ENCODE peak calls at places on chromosomes 2 and 18, in six cellular contexts. Q is WTC11, L is AG09309, U is A549, Y is psoas muscle, A is AG04449. R is an unnamed sample.

GRCh38 chr2:1694371-1695271 is 49.7 kb downstream of the PXDN start:
- DNase-seq in Q (no peak), L (no peak), U (no peak), Y (peak; percentile 6), A (no peak), R (no peak)

GRCh38 chr18:11368020-11368419 is 218.7 kb upstream of the PIEZO2 start:
- DNase-seq in Q (no peak), L (no peak), U (no peak), Y (no peak), A (no peak), R (no peak)

GRCh38 chr2:108918941-108919341 is 70.1 kb downstream of the EDAR start:
- DNase-seq in Q (no peak), L (no peak), U (no peak), Y (no peak), A (no peak), R (no peak)

GRCh38 chr2:226671177-226671676 is 128.4 kb downstream of the IRS1 start:
- DNase-seq in Q (no peak), L (no peak), U (no peak), Y (no peak), A (no peak), R (no peak)

GRCh38 chr2:101251844-101252407 is 760 bp upstream of the CNOT11 start:
- DNase-seq in Q (peak; percentile 46), L (no peak), U (peak; percentile 23), Y (no peak), A (no peak), R (peak; percentile 42)

GRCh38 chr2:235811446-235812184 is 317.8 kb downstream of the AGAP1 start:
- DNase-seq in Q (no peak), L (no peak), U (no peak), Y (no peak), A (no peak), R (no peak)

GRCh38 chr2:144376926-144377325 is 143.0 kb downstream of the ZEB2 start:
- DNase-seq in Q (no peak), L (no peak), U (no peak), Y (no peak), A (peak; percentile 60), R (no peak)

GRCh38 chr18:54444309-54444914 is 86.7 kb downstream of the C18orf54 start:
- DNase-seq in Q (peak; percentile 80), L (peak; percentile 13), U (peak; percentile 6), Y (no peak), A (peak; percentile 9), R (peak; percentile 61)

GRCh38 chr18:56148373-56148772 is 490.0 kb downstream of the TXNL1 start:
- DNase-seq in Q (no peak), L (peak; percentile 67), U (no peak), Y (no peak), A (peak; percentile 91), R (peak; percentile 12)

GRCh38 chr2:86297382-86298147 is 39.9 kb downstream of the REEP1 start:
- DNase-seq in Q (peak; percentile 19), L (no peak), U (no peak), Y (no peak), A (no peak), R (peak; percentile 37)
- TF ChIP-seq CTCF in Q (no peak), L (peak; percentile 5), U (peak; percentile 6), Y (peak; percentile 22), A (no peak), R (no peak)

DNA sequence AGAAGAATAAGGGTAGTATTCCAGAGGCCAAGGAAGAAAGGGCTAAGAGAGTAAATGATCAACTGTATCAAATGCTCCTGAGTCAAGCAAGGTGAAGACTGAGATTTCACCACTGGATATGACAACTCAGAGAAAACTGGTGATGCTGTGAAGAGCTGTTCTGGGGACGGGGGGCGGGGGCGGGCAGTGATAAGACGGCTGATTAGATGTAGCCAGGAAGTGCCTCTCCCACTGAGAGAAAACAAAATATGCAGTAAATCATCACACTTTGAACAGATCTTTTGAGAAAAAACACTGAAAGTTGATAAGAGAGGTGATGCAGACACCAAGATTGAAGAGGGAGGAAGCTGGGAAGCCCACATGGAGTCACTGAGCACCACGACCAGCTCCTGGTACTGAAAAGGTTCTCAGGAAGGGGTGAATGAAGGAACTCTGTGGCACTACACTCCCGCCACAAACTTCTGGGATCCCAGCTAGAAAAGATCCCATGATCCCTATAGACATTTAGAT is 75.8 kb downstream of the MYO3B start:
- DNase-seq in Q (no peak), L (no peak), U (no peak), Y (no peak), A (no peak), R (no peak)
- TF ChIP-seq CTCF in Q (no peak), L (no peak), U (no peak), Y (no peak), A (no peak), R (no peak)

GRCh38 chr2:54768772-54769428 is 45.4 kb downstream of the EML6 start:
- DNase-seq in Q (no peak), L (no peak), U (no peak), Y (no peak), A (no peak), R (no peak)

GRCh38 chr2:54760310-54760709 is 36.8 kb downstream of the EML6 start:
- DNase-seq in Q (no peak), L (no peak), U (no peak), Y (no peak), A (no peak), R (no peak)

GRCh38 chr2:54767921-54768320 is 44.5 kb downstream of the EML6 start:
- DNase-seq in Q (no peak), L (no peak), U (no peak), Y (no peak), A (no peak), R (no peak)

GRCh38 chr2:54763636-54764291 is 40.3 kb downstream of the EML6 start:
- DNase-seq in Q (peak; percentile 60), L (no peak), U (peak; percentile 18), Y (no peak), A (no peak), R (peak; percentile 47)
- TF ChIP-seq CTCF in Q (peak; percentile 27), L (peak; percentile 10), U (peak; percentile 47), Y (no peak), A (no peak), R (peak; percentile 17)

GRCh38 chr2:16218651-16219050 is 278.3 kb downstream of the MYCN start:
- DNase-seq in Q (peak; percentile 54), L (no peak), U (peak; percentile 25), Y (no peak), A (no peak), R (peak; percentile 20)
- TF ChIP-seq CTCF in Q (no peak), L (no peak), U (peak; percentile 34), Y (peak; percentile 15), A (no peak), R (peak; percentile 12)

GRCh38 chr18:57640749-57641148 is 19.1 kb upstream of the NARS1 start:
- DNase-seq in Q (no peak), L (no peak), U (no peak), Y (no peak), A (no peak), R (no peak)

GRCh38 chr18:57648414-57648813 is 26.8 kb upstream of the NARS1 start:
- DNase-seq in Q (no peak), L (no peak), U (no peak), Y (no peak), A (no peak), R (no peak)

GRCh38 chr18:57649536-57650495 is 28.2 kb upstream of the NARS1 start:
- DNase-seq in Q (no peak), L (peak; percentile 53), U (peak; percentile 40), Y (no peak), A (no peak), R (no peak)

GRCh38 chr18:57640236-57640635 is 18.6 kb upstream of the NARS1 start:
- DNase-seq in Q (no peak), L (no peak), U (no peak), Y (no peak), A (no peak), R (no peak)

DNA sequence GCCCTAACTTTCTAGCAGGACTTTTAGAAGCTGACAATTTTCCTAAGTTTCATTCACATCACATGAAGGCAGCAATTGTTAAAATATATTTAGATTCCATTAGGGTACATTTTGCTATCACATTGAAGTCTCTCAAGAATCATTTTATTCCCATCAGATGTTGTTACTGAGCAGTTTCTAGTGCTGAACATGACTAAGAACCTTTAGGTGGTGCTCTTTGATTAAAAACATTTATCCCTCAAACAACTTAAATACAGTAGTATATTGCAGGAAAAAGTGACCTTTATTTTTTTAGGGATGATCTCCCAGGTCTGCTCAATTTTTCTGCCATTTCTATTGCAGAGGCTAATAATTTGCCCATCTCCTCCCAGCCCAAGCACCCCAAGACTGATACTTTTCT is 22.9 kb upstream of the NARS1 start:
- DNase-seq in Q (no peak), L (no peak), U (no peak), Y (no peak), A (no peak), R (no peak)
- TF ChIP-seq CTCF in Q (no peak), L (no peak), U (peak; percentile 40), Y (peak; percentile 20), A (no peak), R (no peak)